ENCODE peak calls at places on chromosomes 6 and 20, in five cellular contexts. U is CD4-positive, alpha-beta memory T cell; C is tibial artery; Z is NT2/D1; X is adrenal gland. D is an unnamed sample.

GRCh38 chr20:45588800-45589199 is 9.7 kb upstream of the WFDC8 start:
- DNase-seq in C (no peak), Z (no peak), X (no peak), U (no peak), D (no peak)

GRCh38 chr6:89660981-89661380 is 22.4 kb upstream of the LYRM2 start:
- DNase-seq in Z (no peak), C (no peak), U (no peak), X (no peak), D (no peak)

GRCh38 chr6:157187182-157188093 is 135.9 kb downstream of the TMEM242 start:
- DNase-seq in C (no peak), U (no peak), X (no peak), Z (no peak), D (no peak)

GRCh38 chr20:15020845-15021244 is 683.4 kb upstream of the FLRT3 start:
- DNase-seq in X (no peak), Z (no peak), U (no peak), C (no peak), D (no peak)

GRCh38 chr20:38291961-38292360 is 12.0 kb upstream of the BPI start:
- DNase-seq in C (no peak), U (no peak), Z (no peak), X (no peak), D (no peak)

GRCh38 chr20:62052842-62053464 is 12.7 kb downstream of the TAF4 start:
- DNase-seq in C (no peak), Z (no peak), X (peak; percentile 10), U (no peak), D (no peak)

GRCh38 chr6:105804436-105804835 is 281.7 kb upstream of the PRDM1 start:
- DNase-seq in Z (no peak), U (no peak), C (no peak), X (no peak), D (no peak)

GRCh38 chr20:40690836-40691565 is 2.0 kb upstream of the MAFB start:
- DNase-seq in U (no peak), X (peak; percentile 19), Z (no peak), C (no peak), D (no peak)

GRCh38 chr20:53773792-53774371 is 180.2 kb upstream of the ZNF217 start:
- DNase-seq in Z (no peak), X (no peak), C (no peak), U (no peak), D (no peak)

GRCh38 chr20:22453244-22454080 is 130.9 kb downstream of the FOXA2 start:
- DNase-seq in Z (no peak), C (no peak), X (no peak), U (no peak), D (no peak)

GRCh38 chr6:145244712-145245111 is 490.6 kb downstream of the EPM2A start:
- DNase-seq in X (no peak), Z (no peak), C (no peak), U (no peak), D (no peak)

GRCh38 chr20:61271273-61272221 is 19.5 kb downstream of the CDH4 start:
- DNase-seq in U (no peak), Z (no peak), C (no peak), X (no peak), D (peak; percentile 19)

GRCh38 chr20:11242320-11242719 is 568.5 kb upstream of the JAG1 start:
- DNase-seq in X (no peak), U (no peak), C (no peak), Z (no peak), D (no peak)

GRCh38 chr6:118632359-118632758 is 19.0 kb downstream of the CEP85L start:
- DNase-seq in Z (no peak), U (no peak), C (no peak), X (no peak), D (no peak)

GRCh38 chr6:129890701-129891100 is 29.6 kb upstream of the TMEM244 start:
- DNase-seq in C (no peak), X (no peak), U (no peak), Z (no peak), D (no peak)

GRCh38 chr6:13423292-13423691 is 64.1 kb downstream of the GFOD1 start:
- DNase-seq in C (no peak), X (no peak), U (no peak), Z (no peak), D (no peak)

GRCh38 chr6:89412071-89413005 is at the start of gene RRAGD:
- DNase-seq in C (peak; percentile 81), X (peak; percentile 86), U (peak; percentile 66), Z (no peak), D (peak; percentile 36)

GRCh38 chr20:60330461-60330860 is 372.2 kb downstream of the CDH26 start:
- DNase-seq in U (no peak), C (no peak), Z (no peak), X (no peak), D (no peak)

GRCh38 chr20:308427-309038 is 11.2 kb downstream of the ZCCHC3 start:
- DNase-seq in U (no peak), C (no peak), Z (no peak), X (no peak), D (no peak)

GRCh38 chr20:23295934-23296333 is 54.7 kb upstream of the NXT1 start:
- DNase-seq in C (no peak), U (no peak), Z (no peak), X (no peak), D (no peak)

GRCh38 chr6:43733471-43734293 is 36.3 kb upstream of the VEGFA start:
- DNase-seq in U (peak; percentile 46), X (no peak), C (no peak), Z (no peak), D (no peak)

GRCh38 chr6:35099116-35099515 is 42.0 kb downstream of the TCP11 start:
- DNase-seq in Z (no peak), C (no peak), X (no peak), U (no peak), D (no peak)

GRCh38 chr20:63767456-63767855 is 27.9 kb downstream of the SLC2A4RG start:
- DNase-seq in Z (no peak), U (no peak), X (no peak), C (no peak), D (no peak)

GRCh38 chr6:113306552-113307145 is 550.5 kb upstream of the MARCKS start:
- DNase-seq in Z (peak; percentile 22), C (peak; percentile 56), X (peak; percentile 45), U (peak; percentile 22), D (peak; percentile 43)

GRCh38 chr6:81793811-81794210 is 41.3 kb upstream of the TENT5A start:
- DNase-seq in Z (no peak), C (no peak), X (no peak), U (no peak), D (no peak)

GRCh38 chr6:50832912-50833311 is 14.2 kb downstream of the TFAP2B start:
- DNase-seq in X (no peak), Z (no peak), C (no peak), U (no peak), D (no peak)

GRCh38 chr20:31392836-31393235 is 2.4 kb upstream of the DEFB119 start:
- DNase-seq in X (no peak), C (no peak), U (no peak), Z (no peak), D (no peak)

GRCh38 chr20:31394900-31395299 is 4.5 kb upstream of the DEFB119 start:
- DNase-seq in Z (no peak), X (no peak), U (no peak), C (no peak), D (no peak)

DNA sequence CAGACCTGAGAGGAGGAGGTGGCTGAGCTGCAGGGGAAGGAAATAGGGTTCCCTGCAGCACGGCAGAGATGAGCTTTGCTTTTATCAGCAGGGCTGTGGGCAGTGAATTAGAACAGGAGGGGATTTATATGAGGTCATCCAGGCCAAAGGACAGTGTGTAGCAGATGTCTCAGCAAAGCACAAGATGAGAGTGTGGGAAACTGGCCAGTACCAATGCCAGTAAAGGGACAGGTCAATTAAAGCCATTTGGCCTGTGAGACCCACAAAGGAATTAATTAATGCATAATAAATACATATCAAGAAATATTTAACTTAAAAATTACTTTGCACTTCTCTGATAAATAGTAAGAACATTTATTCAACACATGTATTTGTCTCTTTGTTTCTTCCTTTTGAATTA is at the start of gene DEFB119:
- DNase-seq in Z (no peak), C (no peak), X (no peak), U (no peak), D (no peak)
- H3K4me3 ChIP-seq in Z (no peak within 1 kb of the TSS), C (no peak within 1 kb of the TSS), X (no peak within 1 kb of the TSS), U (no peak within 1 kb of the TSS), D (no peak within 1 kb of the TSS)

DNA sequence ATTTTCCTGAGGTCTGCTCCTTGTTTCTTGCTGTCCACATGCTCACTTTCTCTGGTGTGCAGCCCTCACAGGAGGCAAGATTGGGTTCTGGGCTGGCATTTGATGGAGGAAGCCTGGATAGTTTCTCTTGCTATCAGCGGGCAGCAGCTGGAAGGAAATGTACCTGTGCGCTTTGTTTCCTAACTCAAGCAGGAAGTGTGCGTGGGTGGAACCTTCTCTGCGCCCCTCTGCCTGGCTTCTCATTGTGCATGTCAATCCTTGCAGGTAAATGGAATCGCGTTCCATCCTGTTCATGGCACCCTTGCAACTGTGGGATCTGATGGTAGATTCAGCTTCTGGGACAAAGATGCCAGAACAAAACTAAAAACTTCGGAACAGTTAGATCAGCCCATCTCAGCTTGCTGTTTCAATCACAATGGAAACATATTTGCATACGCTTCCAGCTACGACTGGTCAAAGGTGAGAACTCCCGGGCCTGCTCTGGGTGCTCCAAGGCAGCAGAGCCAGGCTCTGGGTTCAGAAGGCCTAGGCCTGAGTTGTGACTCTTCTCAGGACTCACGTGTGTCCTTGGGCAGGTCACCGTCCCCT is 16.8 kb upstream of the RBM38 start:
- DNase-seq in Z (no peak), X (no peak), U (no peak), C (no peak), D (no peak)
- H3K4me3 ChIP-seq in Z (no peak overlapping the region), X (no peak overlapping the region), U (no peak overlapping the region), C (no peak overlapping the region), D (no peak overlapping the region)

GRCh38 chr6:126786262-126786661 is 332.2 kb upstream of the RSPO3 start:
- DNase-seq in X (no peak), C (no peak), U (no peak), Z (no peak), D (no peak)

GRCh38 chr6:126787635-126788034 is 330.8 kb upstream of the RSPO3 start:
- DNase-seq in U (no peak), Z (no peak), C (no peak), X (no peak), D (no peak)

GRCh38 chr6:126792340-126792739 is 326.1 kb upstream of the RSPO3 start:
- DNase-seq in X (no peak), C (no peak), Z (no peak), U (no peak), D (no peak)

DNA sequence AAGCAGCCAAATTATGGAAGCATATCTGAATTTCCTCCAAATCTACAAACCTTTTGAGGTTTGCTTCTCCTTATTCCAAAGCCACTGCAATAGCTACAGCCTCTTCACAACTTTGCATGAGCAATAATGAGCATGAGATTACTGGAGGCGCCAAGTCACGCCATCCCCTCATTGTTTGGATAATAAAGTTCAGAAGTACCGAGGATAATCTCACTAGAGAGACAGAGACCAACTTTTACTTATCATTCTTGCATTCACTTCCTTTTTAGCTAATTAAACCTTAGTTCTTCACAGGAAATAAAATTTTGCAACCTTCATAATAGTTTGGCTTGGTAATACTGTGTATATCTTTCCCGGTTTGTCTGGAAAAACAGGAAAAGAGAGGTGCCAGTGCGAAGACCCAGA is 329.5 kb upstream of the RSPO3 start:
- DNase-seq in X (no peak), U (no peak), Z (no peak), C (peak; percentile 71), D (no peak)
- H3K4me3 ChIP-seq in X (no peak overlapping the region), U (no peak overlapping the region), Z (no peak overlapping the region), C (no peak overlapping the region), D (no peak overlapping the region)

DNA sequence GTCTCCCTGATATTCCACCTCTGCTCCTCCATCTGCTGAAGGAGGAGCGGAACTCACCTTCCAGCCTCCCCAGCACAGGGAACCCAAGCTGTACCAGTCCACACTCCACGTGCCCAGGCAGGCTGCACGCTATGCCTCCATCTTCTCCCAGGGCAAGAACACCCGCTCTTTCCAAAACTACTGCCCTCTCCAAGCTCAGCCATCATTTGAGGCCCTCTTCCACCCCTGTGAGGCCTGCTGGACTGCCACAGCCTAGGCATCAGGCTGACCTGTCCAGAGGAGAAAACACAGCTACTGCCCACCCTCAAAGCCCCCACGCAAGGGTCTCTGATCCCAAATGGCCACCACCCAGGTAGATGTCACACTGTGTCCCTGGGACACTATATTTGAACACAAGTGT is 99.9 kb downstream of the PRND start:
- DNase-seq in C (no peak), X (no peak), Z (no peak), U (no peak), D (no peak)
- H3K4me3 ChIP-seq in C (peak overlapping the region; percentile 55), X (no peak overlapping the region), Z (no peak overlapping the region), U (peak overlapping the region; percentile 68), D (peak overlapping the region; percentile 52)